ENCODE peak calls at places on chromosomes 13 and 19, in eight cellular contexts. X, G, F, Y, E, Z, P and L are unnamed samples.

GRCh38 chr19:49766938-49767315 is at the start of gene AP2A1:
- DNase-seq in G (no peak), E (no peak), Z (no peak), P (no peak), X (no peak), F (no peak), Y (no peak), L (no peak)

GRCh38 chr13:31476266-31476665 is 263.1 kb upstream of the RXFP2 start:
- DNase-seq in F (no peak), E (no peak), Z (peak), X (no peak), Y (no peak), G (peak), P (peak), L (no peak)

GRCh38 chr13:39266426-39266825 is 228.2 kb downstream of the NHLRC3 start:
- DNase-seq in G (no peak), Z (no peak), X (no peak), E (no peak), F (no peak), Y (no peak), P (no peak), L (no peak)

GRCh38 chr19:35856546-35857149 is at the start of gene KIRREL2:
- DNase-seq in F (no peak), E (no peak), X (no peak), G (no peak), Y (no peak), Z (no peak), P (no peak), L (no peak)

GRCh38 chr13:98504371-98504963 is 72.4 kb downstream of the STK24 start:
- DNase-seq in Y (no peak), F (no peak), P (no peak), E (no peak), G (no peak), Z (no peak), X (no peak), L (no peak)

GRCh38 chr13:102018716-102019115 is 383.1 kb downstream of the FGF14 start:
- DNase-seq in G (no peak), Y (no peak), Z (no peak), F (no peak), X (no peak), E (no peak), P (no peak), L (no peak)

GRCh38 chr19:14944456-14944855 is 3.2 kb downstream of the OR7C2 start:
- DNase-seq in P (no peak), F (no peak), Z (no peak), Y (no peak), G (no peak), E (no peak), X (no peak), L (no peak)

GRCh38 chr13:105969761-105970160 is 565.7 kb downstream of the EFNB2 start:
- DNase-seq in Z (no peak), P (no peak), X (no peak), Y (no peak), F (no peak), G (no peak), E (no peak), L (no peak)

GRCh38 chr13:19153782-19154450 is 27.7 kb downstream of the TUBA3C start:
- DNase-seq in G (no peak), E (no peak), P (no peak), F (no peak), X (no peak), Y (no peak), Z (no peak), L (no peak)

GRCh38 chr13:109198585-109198984 is 569.2 kb downstream of the MYO16 start:
- DNase-seq in Y (no peak), X (no peak), E (no peak), F (no peak), P (no peak), G (peak), Z (peak), L (no peak)

GRCh38 chr13:53068841-53069520 is 40.4 kb downstream of the OLFM4 start:
- DNase-seq in P (no peak), Z (no peak), Y (no peak), G (no peak), X (no peak), E (no peak), F (no peak), L (no peak)

GRCh38 chr19:14517840-14518505 is at the start of gene DNAJB1:
- DNase-seq in Z (peak), E (peak), F (no peak), X (peak), G (peak), P (no peak), Y (no peak), L (no peak)

GRCh38 chr13:87779451-87779850 is 108.3 kb downstream of the SLITRK5 start:
- DNase-seq in Z (no peak), Y (no peak), X (no peak), G (no peak), E (no peak), P (no peak), F (no peak), L (no peak)

GRCh38 chr13:39105110-39105509 is 66.9 kb downstream of the NHLRC3 start:
- DNase-seq in F (no peak), P (no peak), Y (no peak), Z (peak), X (no peak), G (peak), E (no peak), L (no peak)

GRCh38 chr19:1015782-1016646 is 4.9 kb downstream of the TMEM259 start:
- DNase-seq in P (no peak), Y (no peak), Z (no peak), G (no peak), F (no peak), X (peak), E (no peak), L (no peak)

GRCh38 chr13:21825186-21825585 is 154.3 kb downstream of the FGF9 start:
- DNase-seq in Z (no peak), G (no peak), F (no peak), E (no peak), X (no peak), P (no peak), Y (no peak), L (no peak)

GRCh38 chr13:35518337-35518736 is 41.8 kb upstream of the MAB21L1 start:
- DNase-seq in G (peak), X (no peak), Z (no peak), E (no peak), F (no peak), Y (no peak), P (no peak), L (no peak)

GRCh38 chr13:40874138-40874776 is 84.8 kb downstream of the SLC25A15 start:
- DNase-seq in Z (peak), F (no peak), G (peak), Y (no peak), E (no peak), P (no peak), X (no peak), L (no peak)

GRCh38 chr19:54561840-54562239 is 11.8 kb upstream of the LILRA2 start:
- DNase-seq in F (no peak), P (no peak), Y (no peak), E (no peak), Z (no peak), X (no peak), G (no peak), L (no peak)

GRCh38 chr13:85363504-85363903 is 435.7 kb downstream of the SLITRK6 start:
- DNase-seq in P (no peak), Y (no peak), E (no peak), X (no peak), F (no peak), G (no peak), Z (no peak), L (no peak)

GRCh38 chr19:49592486-49593232 is 1.7 kb downstream of the PRR12 start:
- DNase-seq in P (no peak), Z (no peak), E (no peak), Y (peak), F (no peak), X (no peak), G (peak), L (no peak)

GRCh38 chr19:55494172-55494761 is 6.0 kb downstream of the SSC5D start:
- DNase-seq in Z (peak), E (peak), Y (peak), P (no peak), X (peak), G (peak), F (no peak), L (no peak)

GRCh38 chr13:109465151-109465550 is 321.2 kb downstream of the IRS2 start:
- DNase-seq in P (no peak), Z (no peak), E (no peak), G (peak), X (no peak), F (no peak), Y (peak), L (no peak)

DNA sequence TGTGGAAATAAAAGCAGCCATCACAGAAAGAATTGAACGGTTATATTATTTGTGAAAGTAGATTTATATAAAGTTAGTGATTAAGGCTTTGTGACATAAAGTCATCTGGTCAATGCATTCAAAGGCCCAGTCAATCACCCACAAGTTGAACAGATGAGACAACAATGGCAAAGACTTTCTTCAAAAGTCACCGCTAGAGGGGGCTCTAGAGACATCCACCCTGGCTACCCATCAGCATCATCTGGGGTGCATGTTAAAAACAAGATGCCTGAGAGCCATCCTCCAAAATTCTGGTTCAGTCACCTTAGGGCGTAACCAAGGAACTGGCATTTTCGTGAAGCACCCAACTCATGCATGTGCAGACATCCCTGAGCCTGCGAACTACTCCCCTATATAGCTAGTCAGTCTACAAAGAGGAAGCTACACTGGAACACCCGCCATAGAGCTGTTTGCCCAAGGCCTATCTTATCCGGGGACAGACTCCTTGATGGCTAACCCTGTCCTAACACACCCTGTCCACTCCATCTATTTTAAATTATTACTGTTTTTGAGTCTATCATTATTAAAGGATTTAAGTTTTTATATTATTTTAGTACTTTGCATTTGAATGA is 970.5 kb downstream of the UQCRFS1 start:
- DNase-seq in F (peak), P (no peak), Y (peak), X (no peak), G (peak), Z (peak), E (no peak), L (no peak)
- TF ChIP-seq CTCF in F (peak), P (peak), Y (peak), X (peak), G (peak), Z (peak), E (no peak), L (no peak)

GRCh38 chr19:30274987-30275386 is 97.2 kb upstream of the ZNF536 start:
- DNase-seq in X (no peak), Z (no peak), Y (no peak), P (no peak), F (no peak), G (no peak), E (no peak), L (no peak)
- TF ChIP-seq CTCF in X (no peak), Z (no peak), Y (no peak), P (no peak), F (no peak), G (no peak), E (no peak), L (no peak)

DNA sequence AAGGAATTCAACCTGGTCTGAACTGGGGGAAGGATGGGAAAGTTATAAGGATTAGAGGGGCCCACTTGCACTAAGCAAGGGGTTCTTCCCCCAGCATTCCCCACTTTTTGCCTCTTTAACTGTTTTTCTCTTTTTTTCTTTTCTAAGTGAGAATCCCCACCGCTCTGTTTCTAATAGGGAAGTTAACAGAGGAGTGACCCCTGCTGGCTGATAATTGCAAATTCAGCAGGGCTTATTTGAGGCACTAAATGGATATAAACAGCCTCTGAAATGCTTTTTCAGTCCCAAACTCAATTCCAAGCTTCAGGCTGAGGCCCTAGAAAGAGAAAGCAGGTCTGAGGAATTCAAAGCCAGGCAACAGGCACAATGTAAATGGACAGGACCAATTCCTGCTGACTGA is 38.2 kb upstream of the CEACAM21 start:
- DNase-seq in F (no peak), P (no peak), Y (no peak), E (no peak), Z (peak), G (peak), X (no peak), L (no peak)
- TF ChIP-seq CTCF in F (peak), P (peak), Y (peak), E (no peak), Z (peak), G (peak), X (peak), L (no peak)

GRCh38 chr13:92172191-92172590 is 773.8 kb downstream of the GPC5 start:
- DNase-seq in F (no peak), G (no peak), X (no peak), P (no peak), Z (no peak), E (no peak), Y (no peak), L (no peak)

GRCh38 chr13:92173254-92173653 is 774.8 kb downstream of the GPC5 start:
- DNase-seq in E (no peak), P (no peak), F (no peak), G (no peak), Z (no peak), X (no peak), Y (no peak), L (no peak)

DNA sequence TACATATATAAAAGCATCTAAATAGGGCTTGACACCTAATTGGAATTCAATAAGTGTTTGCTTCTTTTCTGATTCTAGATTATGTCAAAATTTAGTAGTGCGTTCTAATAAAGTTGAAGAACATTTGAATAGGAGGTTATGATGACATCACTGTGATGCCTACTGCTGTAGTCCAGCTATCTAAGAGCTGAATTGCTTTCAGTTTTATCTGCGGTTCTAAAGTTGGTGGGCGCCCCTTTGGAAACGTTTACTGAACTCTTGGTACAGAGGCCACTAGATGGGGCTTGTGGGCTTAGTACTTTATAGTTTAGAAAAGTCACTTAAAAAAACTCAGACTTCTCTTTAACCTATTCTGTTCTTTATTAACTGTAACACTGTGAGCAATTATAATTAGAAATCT is 776.9 kb downstream of the GPC5 start:
- DNase-seq in P (peak), G (peak), Z (peak), Y (no peak), E (peak), F (no peak), X (no peak), L (no peak)
- TF ChIP-seq CTCF in P (peak), G (peak), Z (peak), Y (no peak), E (no peak), F (no peak), X (no peak), L (peak)

DNA sequence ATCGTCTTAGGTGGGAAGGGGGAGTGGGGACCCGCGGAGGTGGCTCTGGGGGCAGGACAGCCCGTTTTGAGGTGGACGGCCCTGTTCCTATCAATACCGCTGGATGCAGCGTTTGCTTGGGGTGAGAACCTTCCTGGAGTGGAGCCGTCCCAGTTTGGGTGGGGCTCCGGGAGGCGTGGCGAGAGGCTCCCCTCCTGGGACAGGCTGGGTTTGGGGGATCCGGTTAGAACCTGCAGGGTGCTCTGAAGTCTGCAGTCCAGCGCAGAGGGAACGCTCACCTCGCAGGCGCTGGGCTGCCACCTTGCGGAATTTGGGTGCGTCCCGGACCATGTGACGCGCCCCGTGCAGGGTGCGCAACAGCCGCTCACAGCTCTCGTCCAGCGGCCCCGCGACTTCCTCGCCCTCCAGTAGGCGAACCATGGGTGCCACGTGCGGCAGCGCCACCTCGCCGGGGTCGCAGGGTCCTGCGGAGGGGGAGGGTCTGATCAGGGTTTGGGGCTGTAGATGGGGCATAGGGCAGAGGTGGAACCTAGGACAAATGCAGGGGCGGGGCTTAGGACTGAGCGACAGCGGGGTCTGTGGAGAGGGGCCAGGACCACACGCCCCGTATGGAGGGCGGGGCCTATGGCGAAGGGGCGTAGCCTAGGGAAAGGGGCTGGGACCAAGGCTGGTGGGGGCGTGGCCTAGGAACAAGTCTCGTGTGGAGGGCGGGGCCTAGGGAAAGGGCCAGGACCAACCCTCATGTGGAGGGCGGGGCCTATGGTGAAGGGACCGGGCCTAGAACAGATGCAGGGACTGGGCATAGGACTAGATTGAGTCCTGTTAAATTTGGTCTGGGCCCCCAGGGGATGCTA is 13.8 kb downstream of the SH2D3A start:
- DNase-seq in Y (peak), F (no peak), P (no peak), G (peak), Z (peak), E (peak), X (peak), L (no peak)
- TF ChIP-seq CTCF in Y (peak), F (peak), P (no peak), G (peak), Z (peak), E (no peak), X (peak), L (peak)

GRCh38 chr19:33947565-33947964 is 150.9 kb downstream of the KCTD15 start:
- DNase-seq in G (peak), X (no peak), F (no peak), Y (no peak), E (no peak), Z (no peak), P (no peak), L (no peak)
- TF ChIP-seq CTCF in G (peak), X (no peak), F (no peak), Y (no peak), E (no peak), Z (no peak), P (peak), L (no peak)